ENCODE peak calls at places on chromosomes 13 and 19, in six cellular contexts. M is GM23338, O is breast epithelium, V is HepG2, Z is K562, L is stomach. G is an unnamed sample.
A peak's percentile ranks its signal among the peaks of the same experiment; 100 is the strongest.

GRCh38 chr13:65090191-65090590 is 2139.9 kb downstream of the PCDH9 start:
- DNase-seq in Z (no peak), M (no peak), L (no peak), O (no peak), V (no peak), G (no peak)

GRCh38 chr19:5406816-5407215 is 48.4 kb upstream of the ZNRF4 start:
- DNase-seq in L (no peak), V (no peak), Z (no peak), M (no peak), O (no peak), G (no peak)

GRCh38 chr19:58400916-58401824 is 5.7 kb downstream of the RNF225 start:
- DNase-seq in L (peak; percentile 100), O (peak; percentile 100), Z (peak; percentile 97), M (peak; percentile 99), V (peak; percentile 98), G (peak; percentile 99)

GRCh38 chr13:26719356-26719945 is 41.1 kb downstream of the GPR12 start:
- DNase-seq in L (no peak), Z (peak; percentile 7), V (no peak), O (no peak), M (peak; percentile 41), G (no peak)

GRCh38 chr13:28820099-28821051 is at the start of gene MTUS2:
- DNase-seq in O (no peak), L (no peak), Z (peak; percentile 68), V (no peak), M (peak; percentile 85), G (no peak)

GRCh38 chr19:16895467-16896097 is 6.8 kb downstream of the F2RL3 start:
- DNase-seq in O (no peak), L (no peak), M (no peak), Z (no peak), V (no peak), G (no peak)

GRCh38 chr19:8500158-8500557 is 2.3 kb downstream of the PRAM1 start:
- DNase-seq in O (no peak), M (no peak), Z (no peak), V (no peak), L (no peak), G (no peak)

GRCh38 chr13:30796132-30796832 is 60.9 kb downstream of the ALOX5AP start:
- DNase-seq in M (no peak), L (no peak), O (no peak), V (no peak), Z (no peak), G (no peak)

GRCh38 chr13:33678906-33679657 is 138.9 kb upstream of the RFC3 start:
- DNase-seq in L (peak; percentile 83), O (peak; percentile 66), V (peak; percentile 97), Z (peak; percentile 5), M (peak; percentile 1), G (peak; percentile 84)

GRCh38 chr19:31352296-31352781 is 3.1 kb upstream of the TSHZ3 start:
- DNase-seq in Z (no peak), M (peak; percentile 62), V (no peak), O (no peak), L (no peak), G (no peak)

GRCh38 chr19:18109731-18110671 is 12.4 kb downstream of the MAST3 start:
- DNase-seq in L (peak; percentile 66), V (peak; percentile 29), Z (peak; percentile 89), O (no peak), M (peak; percentile 75), G (peak; percentile 94)

GRCh38 chr13:44155422-44156293 is 218.0 kb upstream of the SERP2 start:
- DNase-seq in M (peak; percentile 38), L (peak; percentile 70), O (peak; percentile 57), Z (peak; percentile 27), V (no peak), G (no peak)

GRCh38 chr19:38023245-38023644 is 116.2 kb downstream of the SIPA1L3 start:
- DNase-seq in Z (no peak), O (no peak), L (no peak), M (no peak), V (no peak), G (no peak)

GRCh38 chr13:75800545-75800944 is 164.4 kb downstream of the LMO7 start:
- DNase-seq in O (no peak), L (no peak), Z (no peak), M (peak; percentile 19), V (no peak), G (no peak)
- TF ChIP-seq CTCF in O (no peak), L (no peak), Z (no peak), M (peak; percentile 45), V (no peak), G (no peak)

DNA sequence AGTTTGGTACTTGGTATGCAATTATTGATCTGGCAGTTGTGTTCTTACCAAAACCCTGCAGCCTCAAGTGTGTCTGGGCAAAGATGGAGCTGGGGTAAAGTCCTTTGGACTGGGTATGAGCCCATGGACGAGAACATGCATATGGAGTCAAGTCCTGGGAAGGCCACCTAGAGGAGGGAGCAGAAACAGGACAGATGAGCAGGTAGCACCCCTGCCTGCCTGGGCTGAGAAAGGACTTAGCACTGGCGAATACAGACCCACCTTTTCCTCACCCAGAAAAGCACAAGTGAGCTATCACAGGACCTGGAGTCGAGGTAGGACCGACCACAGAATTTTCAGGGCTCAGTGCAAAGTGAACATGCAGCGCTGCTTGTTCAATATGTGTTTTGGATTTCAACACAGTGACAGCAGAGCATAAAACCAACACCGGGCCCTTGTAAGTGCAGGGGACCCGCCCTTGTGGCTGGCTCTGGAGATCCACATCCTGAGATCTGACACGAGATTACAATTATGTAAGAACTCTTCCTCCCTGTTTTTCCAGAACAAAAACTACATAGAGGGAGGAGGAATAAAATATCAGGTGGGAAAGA is 25.9 kb downstream of the IGFL2 start:
- DNase-seq in M (peak; percentile 26), V (no peak), O (no peak), Z (no peak), L (no peak), G (no peak)
- TF ChIP-seq POLR2AphosphoS5 in M (no peak), V (no peak), O (no peak), Z (no peak), L (no peak), G (no peak)

GRCh38 chr19:1249298-1249989 is 1.1 kb downstream of the MIDN start:
- DNase-seq in V (peak; percentile 89), M (peak; percentile 96), O (peak; percentile 94), Z (peak; percentile 70), L (peak; percentile 98), G (peak; percentile 97)

GRCh38 chr19:1245884-1246816 is 2.2 kb upstream of the MIDN start:
- DNase-seq in Z (no peak), O (no peak), V (peak; percentile 88), M (no peak), L (peak; percentile 69), G (peak; percentile 88)

GRCh38 chr19:1249990-1250298 is 1.6 kb downstream of the MIDN start:
- DNase-seq in V (no peak), O (no peak), Z (no peak), M (no peak), L (no peak), G (no peak)

GRCh38 chr19:1248454-1249297 is at the start of gene MIDN:
- DNase-seq in L (peak; percentile 90), V (peak; percentile 75), O (peak; percentile 84), M (peak; percentile 90), Z (peak; percentile 64), G (peak; percentile 96)

DNA sequence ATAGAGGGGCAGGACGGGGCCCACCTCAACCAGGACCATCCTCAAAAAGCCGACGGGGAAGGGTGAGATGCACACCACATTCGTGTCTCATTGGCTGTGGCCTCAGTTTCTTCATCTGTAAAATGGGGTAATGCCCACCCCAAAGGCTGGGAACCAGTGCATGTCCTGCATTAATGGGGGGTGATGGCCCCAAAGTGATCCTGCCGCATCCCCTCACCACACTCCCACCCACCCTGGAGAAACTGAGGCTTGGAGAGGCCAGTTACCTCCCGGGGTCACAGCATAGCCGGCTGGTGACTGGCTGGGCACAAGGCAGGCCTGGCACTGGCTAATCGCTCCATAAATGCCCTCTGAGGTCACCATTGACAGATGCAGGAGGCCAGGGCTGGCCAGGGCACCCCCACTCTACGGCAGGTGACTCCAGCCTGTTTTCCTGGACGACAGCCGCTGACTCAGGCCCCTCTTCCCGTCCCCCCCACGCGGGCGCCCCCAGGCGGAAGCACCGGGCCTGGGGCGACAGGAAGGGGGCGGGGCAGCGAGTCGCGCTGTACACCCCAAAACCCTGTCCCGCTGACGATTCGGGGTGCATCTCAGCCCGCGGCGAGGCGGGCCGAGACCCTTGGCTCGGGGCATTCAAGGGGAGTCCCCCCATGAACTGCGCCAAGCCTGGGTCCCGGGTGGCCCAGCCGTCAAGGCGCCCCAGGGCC is 483 bp upstream of the MIDN start:
- DNase-seq in M (peak; percentile 83), O (no peak), Z (no peak), L (peak; percentile 73), V (peak; percentile 46), G (peak; percentile 96)
- TF ChIP-seq CTCF in M (peak; percentile 64), O (no peak), Z (peak; percentile 67), L (no peak), V (peak; percentile 80), G (peak; percentile 46)

GRCh38 chr13:48123827-48124226 is 28.9 kb upstream of the MED4 start:
- DNase-seq in Z (no peak), O (no peak), V (no peak), L (no peak), M (no peak), G (no peak)
- TF ChIP-seq POLR2AphosphoS5 in Z (no peak), O (no peak), V (no peak), L (no peak), M (no peak), G (peak; percentile 53)

GRCh38 chr13:39284801-39285388 is 246.6 kb downstream of the NHLRC3 start:
- DNase-seq in V (no peak), O (no peak), L (no peak), Z (no peak), M (peak; percentile 67), G (no peak)
- TF ChIP-seq CTCF in V (no peak), O (no peak), L (no peak), Z (no peak), M (peak; percentile 80), G (no peak)

GRCh38 chr19:13847033-13847899 is 29.7 kb upstream of the NANOS3 start:
- DNase-seq in V (peak; percentile 84), M (peak; percentile 97), L (peak; percentile 90), Z (peak; percentile 83), O (peak; percentile 94), G (peak; percentile 95)
- TF ChIP-seq POLR2AphosphoS5 in V (peak; percentile 34), M (peak; percentile 77), L (peak; percentile 87), Z (peak; percentile 86), O (peak; percentile 89), G (peak; percentile 93)

DNA sequence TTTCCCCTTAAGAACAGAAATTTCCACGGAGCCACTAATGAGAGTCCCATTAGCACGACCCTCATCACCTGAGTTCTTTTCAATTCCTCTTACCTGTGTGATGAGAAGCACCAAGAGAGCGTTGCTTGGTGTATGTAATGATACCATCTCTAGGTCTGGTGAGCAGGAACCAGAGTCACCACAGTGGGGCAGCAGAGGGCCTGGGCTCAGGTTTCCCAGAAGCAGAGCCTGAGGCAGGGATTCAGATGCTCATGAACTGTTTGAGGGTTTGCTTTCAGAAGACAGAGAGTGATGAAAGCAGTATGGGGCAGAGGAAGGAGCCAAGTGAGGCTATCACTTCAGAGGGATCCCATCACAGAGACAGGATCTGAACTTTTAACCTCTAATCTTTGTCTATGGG is 3.1 kb upstream of the PTPRH start:
- DNase-seq in M (peak; percentile 44), L (no peak), Z (peak; percentile 66), O (no peak), V (peak; percentile 64), G (no peak)
- TF ChIP-seq CTCF in M (peak; percentile 51), L (no peak), Z (peak; percentile 96), O (no peak), V (peak; percentile 91), G (no peak)

GRCh38 chr19:35495107-35496064 is 5.1 kb upstream of the KRTDAP start:
- DNase-seq in Z (peak; percentile 94), L (peak; percentile 70), O (peak; percentile 64), M (peak; percentile 86), V (peak; percentile 54), G (peak; percentile 92)
- TF ChIP-seq POLR2AphosphoS5 in Z (no peak), L (no peak), O (no peak), M (peak; percentile 39), V (no peak), G (peak; percentile 46)

GRCh38 chr13:110137677-110138008 is 169.3 kb downstream of the COL4A1 start:
- DNase-seq in M (no peak), L (no peak), Z (peak; percentile 16), V (peak; percentile 15), O (no peak), G (no peak)
- TF ChIP-seq CTCF in M (peak; percentile 59), L (no peak), Z (peak; percentile 30), V (peak; percentile 67), O (no peak), G (peak; percentile 40)